ENCODE peak calls at places on chromosomes 13 and 19, in six cellular contexts. Y is neural progenitor cell, T is Peyer's patch, K is adrenal gland, Z is psoas muscle, Q is hepatocyte. F is an unnamed sample. For H3K4me1, the result is how much of the 10 kb centered on the place peaks cover.

GRCh38 chr19:11345122-11345752 is 831 bp downstream of the TMEM205 start:
- DNase-seq in Y (no peak), T (no peak), K (peak), Z (no peak), Q (peak), F (no peak)

GRCh38 chr13:77415253-77416127 is 88.6 kb upstream of the MYCBP2 start:
- DNase-seq in Y (no peak), T (no peak), K (no peak), Z (no peak), Q (no peak), F (no peak)

GRCh38 chr13:20121154-20121515 is 39.7 kb downstream of the GJA3 start:
- DNase-seq in Y (no peak), T (no peak), K (no peak), Z (no peak), Q (no peak), F (no peak)

GRCh38 chr19:13978721-13979191 is 26.4 kb downstream of the DCAF15 start:
- DNase-seq in Y (no peak), T (no peak), K (no peak), Z (no peak), Q (peak), F (no peak)

GRCh38 chr13:33312150-33312908 is 26.8 kb upstream of the STARD13 start:
- DNase-seq in Y (no peak), T (no peak), K (no peak), Z (no peak), Q (peak), F (no peak)

GRCh38 chr19:28444371-28444770 is 768.6 kb downstream of the UQCRFS1 start:
- DNase-seq in Y (no peak), T (no peak), K (no peak), Z (no peak), Q (no peak), F (no peak)

GRCh38 chr13:48159436-48160225 is 64.7 kb upstream of the MED4 start:
- DNase-seq in Y (no peak), T (no peak), K (no peak), Z (no peak), Q (no peak), F (no peak)

GRCh38 chr19:13459351-13459750 is 46.9 kb downstream of the CACNA1A start:
- DNase-seq in Y (peak), T (no peak), K (no peak), Z (no peak), Q (no peak), F (no peak)

GRCh38 chr13:54640719-54641118 is 1612.1 kb downstream of the OLFM4 start:
- DNase-seq in Y (peak), T (no peak), K (no peak), Z (no peak), Q (no peak), F (no peak)

GRCh38 chr13:112444416-112445399 is 68.6 kb downstream of the SPACA7 start:
- DNase-seq in Y (no peak), T (no peak), K (no peak), Z (peak), Q (no peak), F (no peak)

GRCh38 chr19:11984986-11985385 is 20.1 kb downstream of the ZNF763 start:
- DNase-seq in Y (peak), T (no peak), K (no peak), Z (no peak), Q (no peak), F (no peak)

GRCh38 chr13:111288276-111288675 is 32.2 kb upstream of the TEX29 start:
- DNase-seq in Y (no peak), T (no peak), K (no peak), Z (no peak), Q (no peak), F (no peak)

GRCh38 chr19:6076675-6077463 is 33.4 kb downstream of the RFX2 start:
- DNase-seq in Y (no peak), T (no peak), K (peak), Z (no peak), Q (no peak), F (no peak)

GRCh38 chr19:15144046-15144646 is 36.9 kb downstream of the SYDE1 start:
- DNase-seq in Y (no peak), T (no peak), K (no peak), Z (no peak), Q (no peak), F (no peak)

GRCh38 chr13:45036206-45036605 is 46.9 kb downstream of the GPALPP1 start:
- DNase-seq in Y (no peak), T (no peak), K (no peak), Z (no peak), Q (no peak), F (no peak)

GRCh38 chr13:96499646-96500045 is 409.7 kb downstream of the HS6ST3 start:
- DNase-seq in Y (no peak), T (no peak), K (no peak), Z (no peak), Q (peak), F (no peak)

GRCh38 chr13:21011378-21011777 is 50.0 kb downstream of the LATS2 start:
- DNase-seq in Y (no peak), T (no peak), K (no peak), Z (no peak), Q (no peak), F (no peak)

GRCh38 chr19:41699231-41699967 is 9.0 kb upstream of the CEACAM5 start:
- DNase-seq in Y (no peak), T (no peak), K (no peak), Z (no peak), Q (no peak), F (no peak)

GRCh38 chr13:109971745-109972090 is 185.3 kb upstream of the IRS2 start:
- DNase-seq in Y (no peak), T (no peak), K (no peak), Z (no peak), Q (no peak), F (no peak)

GRCh38 chr13:21707586-21707985 is 36.7 kb downstream of the FGF9 start:
- DNase-seq in Y (no peak), T (no peak), K (no peak), Z (no peak), Q (no peak), F (no peak)

GRCh38 chr13:86193281-86193680 is 394.1 kb upstream of the SLITRK6 start:
- DNase-seq in Y (peak), T (no peak), K (no peak), Z (no peak), Q (peak), F (no peak)

GRCh38 chr13:35866801-35867200 is 264.4 kb downstream of the DCLK1 start:
- DNase-seq in Y (no peak), T (no peak), K (no peak), Z (no peak), Q (no peak), F (no peak)

GRCh38 chr19:13796301-13797057 is 1.2 kb downstream of the ZSWIM4 start:
- DNase-seq in Y (peak), T (peak), K (peak), Z (peak), Q (peak), F (peak)

GRCh38 chr13:47025791-47026419 is 129.1 kb upstream of the HTR2A start:
- DNase-seq in Y (no peak), T (no peak), K (no peak), Z (no peak), Q (no peak), F (no peak)

GRCh38 chr13:110064022-110064421 is 242.9 kb downstream of the COL4A1 start:
- DNase-seq in Y (no peak), T (no peak), K (no peak), Z (no peak), Q (no peak), F (no peak)

GRCh38 chr19:16673226-16673625 is 12.3 kb downstream of the TMEM38A start:
- DNase-seq in Y (no peak), T (no peak), K (no peak), Z (no peak), Q (no peak), F (no peak)

GRCh38 chr13:97753942-97754670 is 199.4 kb upstream of the IPO5 start:
- DNase-seq in Y (peak), T (no peak), K (no peak), Z (no peak), Q (no peak), F (no peak)

GRCh38 chr19:19372656-19373416 is 32.6 kb upstream of the GATAD2A start:
- DNase-seq in Y (no peak), T (peak), K (peak), Z (peak), Q (peak), F (peak)

GRCh38 chr19:5091576-5092215 is 122.8 kb downstream of the KDM4B start:
- DNase-seq in Y (no peak), T (no peak), K (peak), Z (peak), Q (peak), F (no peak)

GRCh38 chr13:88622362-88622973 is 951.3 kb downstream of the SLITRK5 start:
- DNase-seq in Y (no peak), T (no peak), K (no peak), Z (no peak), Q (no peak), F (no peak)

GRCh38 chr19:42254083-42254849 is 662 bp downstream of the ERF start:
- DNase-seq in Y (peak), T (peak), K (peak), Z (peak), Q (peak), F (peak)

GRCh38 chr19:6532244-6532999 is 1.6 kb downstream of the TNFSF9 start:
- DNase-seq in Y (no peak), T (peak), K (no peak), Z (no peak), Q (no peak), F (no peak)

GRCh38 chr19:57241181-57241580 is 749 bp downstream of the ZNF805 start:
- DNase-seq in Y (no peak), T (no peak), K (peak), Z (no peak), Q (peak), F (no peak)

GRCh38 chr19:1252818-1253513 is 4.6 kb downstream of the MIDN start:
- DNase-seq in Y (no peak), T (peak), K (peak), Z (peak), Q (peak), F (peak)

GRCh38 chr19:1254081-1254527 is 5.7 kb downstream of the MIDN start:
- DNase-seq in Y (no peak), T (no peak), K (peak), Z (peak), Q (no peak), F (no peak)

GRCh38 chr19:1254530-1255185 is 6.3 kb downstream of the MIDN start:
- DNase-seq in Y (no peak), T (no peak), K (no peak), Z (no peak), Q (no peak), F (no peak)

GRCh38 chr19:1252221-1252817 is 3.9 kb downstream of the MIDN start:
- DNase-seq in Y (no peak), T (peak), K (peak), Z (peak), Q (peak), F (peak)

GRCh38 chr19:1253514-1254080 is 5.2 kb downstream of the MIDN start:
- DNase-seq in Y (no peak), T (no peak), K (no peak), Z (no peak), Q (peak), F (no peak)
- H3K4me1 ChIP-seq in Y (under half), T (under half), K (under half), Z (under half), Q (under half), F (half or more)

GRCh38 chr19:48295458-48295857 is 25.6 kb downstream of the ZNF114 start:
- DNase-seq in Y (no peak), T (no peak), K (no peak), Z (no peak), Q (no peak), F (no peak)
- H3K4me3 ChIP-seq in Y (no peak), T (no peak), K (no peak), Z (no peak), Q (no peak), F (no peak)

DNA sequence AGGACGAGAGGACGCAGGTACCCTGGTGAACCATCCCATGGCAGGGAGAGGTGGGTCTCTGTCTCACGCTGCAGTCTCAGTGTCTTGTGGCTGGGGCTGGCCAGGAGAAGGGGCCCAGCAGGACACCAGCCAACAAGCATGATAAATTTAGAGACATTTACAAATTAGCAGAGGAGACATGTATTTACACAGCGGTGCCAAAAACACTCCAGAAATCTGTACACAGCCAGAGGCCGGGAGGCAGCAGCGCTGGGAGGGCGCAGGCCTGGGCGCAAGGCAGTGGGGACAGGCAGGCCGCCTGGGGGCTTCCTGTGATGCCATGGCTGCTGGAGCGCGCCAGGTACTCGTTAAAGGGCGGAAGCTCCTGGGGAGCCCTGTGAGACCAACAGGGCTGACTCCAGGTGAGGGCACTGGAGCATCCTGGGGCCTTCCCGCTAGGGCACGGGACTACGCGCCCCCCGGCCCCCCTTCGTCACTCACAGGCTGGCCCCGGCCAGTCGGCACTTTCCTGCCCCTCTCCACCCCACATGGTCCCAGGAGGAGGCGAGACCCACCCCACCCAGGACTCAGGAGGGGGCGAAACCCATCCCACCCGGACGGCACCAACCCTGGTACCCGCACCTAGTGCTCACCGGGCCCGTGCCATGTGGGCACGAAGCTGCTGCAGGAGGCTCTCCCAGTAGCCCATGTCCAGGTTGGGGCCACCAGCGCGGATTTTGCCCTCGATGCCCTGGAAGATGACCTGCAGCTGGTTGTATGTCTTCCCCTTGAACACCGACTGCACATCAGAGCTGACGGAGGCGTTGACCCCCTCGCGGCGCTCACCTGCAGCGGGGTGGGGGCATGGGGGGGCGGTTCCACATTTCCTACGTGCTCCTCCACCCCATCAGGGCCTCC is 7.3 kb upstream of the TBXA2R start:
- DNase-seq in Y (no peak), T (no peak), K (no peak), Z (no peak), Q (no peak), F (no peak)
- H3K4me1 ChIP-seq in Y (under half), T (under half), K (under half), Z (under half), Q (under half), F (under half)

DNA sequence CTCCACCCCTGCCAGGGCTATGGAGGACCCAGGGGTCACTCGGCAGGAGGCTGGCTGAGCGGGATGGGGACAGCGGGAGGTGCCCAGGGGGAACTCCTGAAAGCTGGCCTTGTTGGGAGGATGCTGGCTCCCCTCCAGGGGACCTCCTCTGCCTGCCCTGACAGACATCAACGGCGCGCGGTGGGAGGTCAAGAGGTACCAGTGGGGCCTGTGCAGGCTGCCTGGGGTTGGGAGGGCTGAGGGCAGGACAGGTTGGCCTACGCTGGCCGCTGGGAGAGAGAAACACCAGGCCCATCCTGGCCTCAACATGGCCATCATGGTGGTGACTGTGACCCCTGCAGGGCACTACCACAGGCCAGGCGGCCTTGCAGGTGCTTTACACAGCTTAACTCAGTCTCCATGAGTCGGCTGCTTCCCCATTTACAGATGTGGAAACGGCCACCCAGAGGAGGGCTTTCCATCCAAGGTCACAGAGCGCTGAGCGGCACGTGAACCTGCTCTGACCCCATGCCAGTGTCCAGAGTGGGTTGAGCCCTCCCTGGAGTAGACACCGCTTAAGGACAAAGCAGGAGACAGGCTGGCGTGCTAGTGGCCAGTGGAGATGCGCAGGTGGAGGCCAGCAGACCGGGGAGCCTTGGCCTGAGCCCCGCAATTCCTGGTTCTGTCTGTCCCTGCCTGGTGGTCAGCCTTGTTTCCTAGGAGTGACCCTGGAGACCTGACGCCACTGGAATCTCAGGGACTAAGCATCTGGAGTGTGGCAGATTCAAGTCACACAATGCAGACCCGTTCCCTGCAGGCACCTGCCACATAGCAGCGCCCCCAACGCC is 27.6 kb downstream of the CEBPG start:
- DNase-seq in Y (no peak), T (no peak), K (no peak), Z (peak), Q (no peak), F (peak)
- H3K4me3 ChIP-seq in Y (no peak), T (no peak), K (no peak), Z (no peak), Q (no peak), F (no peak)

GRCh38 chr19:2171349-2172145 is 7.8 kb downstream of the DOT1L start:
- DNase-seq in Y (peak), T (peak), K (peak), Z (no peak), Q (peak), F (no peak)
- H3K4me1 ChIP-seq in Y (under half), T (under half), K (half or more), Z (half or more), Q (half or more), F (half or more)

GRCh38 chr19:35901854-35902661 is at the start of gene HCST:
- DNase-seq in Y (no peak), T (peak), K (peak), Z (no peak), Q (no peak), F (no peak)
- H3K4me3 ChIP-seq in Y (peak), T (peak), K (no peak), Z (peak), Q (no peak), F (peak)

F was measured in tibial nerve.